ENCODE peak calls at places on chromosomes 16 and 17, in eight cellular contexts. O is endothelial cell, C is glutamatergic neuron, S is fibroblast of lung, K is naive B cell, D is dermis blood vessel endothelial cell, U is NCI-H1436, Y is foreskin melanocyte. T is an unnamed sample.

GRCh38 chr17:72594248-72594647 is 473.4 kb downstream of the SOX9 start:
- DNase-seq in O (no peak), C (no peak), S (no peak), K (no peak), D (no peak), U (no peak), Y (no peak), T (no peak)

GRCh38 chr17:34578656-34579016 is 746 bp upstream of the TMEM132E start:
- DNase-seq in O (no peak), C (no peak), S (no peak), K (no peak), D (no peak), U (no peak), Y (no peak), T (no peak)

GRCh38 chr16:50469744-50470301 is 78.4 kb upstream of the NKD1 start:
- DNase-seq in O (no peak), C (peak; percentile 41), S (no peak), K (no peak), D (no peak), U (no peak), Y (no peak), T (peak; percentile 28)

GRCh38 chr16:75919664-75920063 is 193.4 kb upstream of the CPHXL start:
- DNase-seq in O (no peak), C (no peak), S (peak; percentile 8), K (no peak), D (no peak), U (no peak), Y (no peak), T (no peak)

GRCh38 chr17:78294776-78295175 is 63.3 kb downstream of the TMEM235 start:
- DNase-seq in O (no peak), C (no peak), S (peak; percentile 78), K (no peak), D (peak; percentile 83), U (no peak), Y (no peak), T (no peak)

GRCh38 chr17:39923836-39924690 is 3.3 kb downstream of the ORMDL3 start:
- DNase-seq in O (no peak), C (peak; percentile 31), S (no peak), K (no peak), D (peak; percentile 58), U (no peak), Y (no peak), T (no peak)

GRCh38 chr17:50653738-50654137 is 19.1 kb downstream of the ABCC3 start:
- DNase-seq in O (no peak), C (no peak), S (no peak), K (no peak), D (no peak), U (no peak), Y (no peak), T (no peak)

GRCh38 chr16:89863741-89864391 is 9.5 kb upstream of the TCF25 start:
- DNase-seq in O (no peak), C (peak; percentile 53), S (peak; percentile 56), K (peak; percentile 52), D (peak; percentile 85), U (no peak), Y (peak; percentile 40), T (peak; percentile 9)

GRCh38 chr17:34816806-34817205 is 144.5 kb downstream of the CCT6B start:
- DNase-seq in O (no peak), C (no peak), S (no peak), K (no peak), D (no peak), U (no peak), Y (no peak), T (no peak)

GRCh38 chr17:27947005-27947406 is 53.8 kb upstream of the LYRM9 start:
- DNase-seq in O (no peak), C (no peak), S (no peak), K (no peak), D (peak; percentile 53), U (no peak), Y (peak; percentile 31), T (no peak)

GRCh38 chr17:19714542-19715411 is 1.6 kb downstream of the SLC47A2 start:
- DNase-seq in O (no peak), C (no peak), S (no peak), K (no peak), D (no peak), U (no peak), Y (no peak), T (no peak)

T was measured in nucleus accumbens.